ENCODE peak calls at places on chromosomes 4 and X, in six cellular contexts. D, X, U, M, W and L are unnamed samples.
A peak's percentile ranks its signal among the peaks of the same experiment; 100 is the strongest.

GRCh38 chrX:80808854-80809493 is 703 bp downstream of the BRWD3 start:
- DNase-seq in D (peak; percentile 6), M (no peak), X (no peak), U (no peak), W (peak; percentile 27), L (peak; percentile 46)

GRCh38 chrX:155055494-155055893 is 15.4 kb downstream of the CMC4 start:
- DNase-seq in M (no peak), X (no peak), D (no peak), W (no peak), U (no peak), L (no peak)

GRCh38 chr4:52235775-52236174 is 184.7 kb downstream of the SPATA18 start:
- DNase-seq in W (no peak), U (no peak), X (no peak), M (no peak), D (no peak), L (no peak)

GRCh38 chr4:71050809-71051208 is 57.4 kb downstream of the DCK start:
- DNase-seq in X (no peak), W (no peak), D (no peak), U (no peak), M (no peak), L (no peak)

GRCh38 chrX:18668468-18668867 is 3.4 kb downstream of the RS1 start:
- DNase-seq in D (no peak), W (no peak), M (no peak), U (peak; percentile 19), X (no peak), L (no peak)

GRCh38 chrX:8981742-8982141 is 52.2 kb downstream of the FAM9B start:
- DNase-seq in U (no peak), W (no peak), X (no peak), D (no peak), M (no peak), L (no peak)

GRCh38 chr4:159292137-159292896 is 189.4 kb downstream of the RAPGEF2 start:
- DNase-seq in X (no peak), D (no peak), U (no peak), M (no peak), W (no peak), L (no peak)

GRCh38 chr4:145904413-145905177 is 34.0 kb downstream of the ZNF827 start:
- DNase-seq in W (no peak), M (no peak), U (no peak), D (no peak), X (no peak), L (no peak)

GRCh38 chrX:40471965-40472648 is 108.7 kb upstream of the ATP6AP2 start:
- DNase-seq in U (peak; percentile 33), W (peak; percentile 38), D (no peak), M (peak; percentile 35), X (peak; percentile 17), L (peak; percentile 50)

GRCh38 chr4:150569384-150569987 is 12.5 kb upstream of the MAB21L2 start:
- DNase-seq in M (no peak), W (no peak), U (no peak), D (peak; percentile 33), X (peak; percentile 54), L (no peak)

GRCh38 chr4:53130896-53131561 is 234.8 kb downstream of the SCFD2 start:
- DNase-seq in W (no peak), X (no peak), U (no peak), D (no peak), M (no peak), L (no peak)

GRCh38 chr4:41039312-41039711 is 175.0 kb downstream of the APBB2 start:
- DNase-seq in D (no peak), X (no peak), U (no peak), W (no peak), M (no peak), L (no peak)

GRCh38 chr4:173168396-173169177 is at the start of gene GALNT7:
- DNase-seq in W (peak; percentile 92), X (peak; percentile 92), M (no peak), U (no peak), D (peak; percentile 75), L (peak; percentile 83)

GRCh38 chr4:109434007-109434792 is 585 bp downstream of the SEC24B start:
- DNase-seq in W (peak; percentile 64), X (peak; percentile 59), M (peak; percentile 18), U (no peak), D (no peak), L (no peak)
- TF ChIP-seq CHD2 in W (no peak), X (no peak), M (no peak), U (no peak), D (no peak), L (no peak)

DNA sequence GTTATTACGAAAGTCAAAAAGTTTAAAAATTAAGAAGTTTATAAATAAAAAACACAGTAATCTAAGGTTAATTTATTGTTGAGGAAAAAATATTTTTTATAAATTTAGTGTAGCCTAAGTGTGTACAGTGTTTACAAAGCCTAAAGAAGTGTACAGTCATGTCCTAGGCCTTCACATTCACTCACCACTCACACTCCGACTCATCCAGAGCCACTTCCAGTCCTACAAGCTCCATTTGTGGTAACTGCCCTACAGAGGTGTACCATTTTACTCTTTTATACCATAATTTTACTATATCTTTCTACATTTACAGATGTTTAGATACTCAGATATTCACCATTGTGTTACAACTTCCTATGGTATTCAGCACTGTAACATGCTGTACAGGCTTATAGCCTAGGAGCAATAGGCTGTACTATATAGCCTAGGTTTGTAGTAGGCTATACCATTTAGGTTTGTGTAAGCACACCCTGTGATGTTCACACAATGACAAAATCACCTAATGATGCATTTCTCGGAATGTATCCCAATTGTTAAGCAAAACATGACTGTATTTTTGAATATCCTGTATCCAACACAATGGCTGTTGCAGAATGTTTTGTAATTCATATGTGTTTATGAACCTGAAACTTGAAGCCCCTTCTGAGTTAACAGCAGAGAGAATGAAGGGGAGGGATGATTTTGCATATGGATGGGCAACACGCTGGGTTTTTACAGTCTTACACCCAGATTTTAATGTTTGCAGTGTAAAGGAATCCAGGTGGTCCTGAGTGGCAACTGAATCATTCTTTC is 3.1 kb downstream of the PPBP start:
- DNase-seq in W (no peak), X (no peak), D (no peak), U (no peak), M (no peak), L (peak; percentile 78)
- TF ChIP-seq CHD2 in W (no peak), X (no peak), D (no peak), U (no peak), M (no peak), L (no peak)

GRCh38 chr4:122480655-122481487 is 24.3 kb upstream of the IL2 start:
- DNase-seq in D (no peak), W (no peak), U (no peak), M (no peak), X (no peak), L (no peak)

GRCh38 chr4:122483481-122483880 is 27.0 kb upstream of the IL2 start:
- DNase-seq in M (no peak), W (no peak), D (no peak), U (no peak), X (no peak), L (no peak)

GRCh38 chr4:122480023-122480422 is 23.5 kb upstream of the IL2 start:
- DNase-seq in U (no peak), W (no peak), D (no peak), X (peak; percentile 19), M (peak; percentile 8), L (no peak)

GRCh38 chr4:122476745-122477144 is 20.2 kb upstream of the IL2 start:
- DNase-seq in U (no peak), D (no peak), M (no peak), W (no peak), X (no peak), L (no peak)

GRCh38 chr4:122481766-122482405 is 25.4 kb upstream of the IL2 start:
- DNase-seq in U (no peak), M (no peak), W (no peak), X (no peak), D (no peak), L (no peak)
- TF ChIP-seq CHD2 in U (no peak), M (no peak), W (no peak), X (no peak), D (no peak), L (no peak)

GRCh38 chr4:155638195-155638960 is 28.3 kb upstream of the GUCY1A1 start:
- DNase-seq in U (no peak), W (no peak), X (no peak), D (no peak), M (no peak), L (no peak)

GRCh38 chr4:155643087-155643486 is 23.6 kb upstream of the GUCY1A1 start:
- DNase-seq in X (no peak), D (no peak), M (no peak), U (no peak), W (no peak), L (no peak)

GRCh38 chr4:155639674-155640529 is 26.7 kb upstream of the GUCY1A1 start:
- DNase-seq in W (no peak), X (no peak), D (no peak), U (peak; percentile 45), M (no peak), L (no peak)
- TF ChIP-seq CHD2 in W (no peak), X (no peak), D (no peak), U (peak; percentile 15), M (no peak), L (no peak)

DNA sequence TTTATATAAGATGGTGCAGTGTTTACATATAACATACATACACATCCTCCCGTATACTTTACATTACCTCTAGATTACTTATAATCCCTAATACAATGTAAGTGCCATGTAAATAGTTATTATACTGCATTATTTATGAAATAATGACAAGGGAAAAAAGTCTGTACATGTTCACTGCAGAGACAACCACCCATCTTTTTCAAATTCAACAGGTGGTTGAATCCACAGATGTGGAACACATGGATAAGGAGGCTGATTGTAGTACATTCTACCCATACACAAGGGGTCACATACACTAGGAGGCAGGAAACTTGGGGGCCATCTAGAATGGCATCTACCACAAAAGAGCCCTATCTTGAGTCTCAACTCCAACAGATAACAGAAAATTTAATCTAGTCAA is 3.4 kb upstream of the IDS start:
- DNase-seq in U (no peak), M (no peak), X (no peak), D (no peak), W (no peak), L (no peak)
- TF ChIP-seq CHD2 in U (no peak), M (no peak), X (no peak), D (no peak), W (no peak), L (no peak)

DNA sequence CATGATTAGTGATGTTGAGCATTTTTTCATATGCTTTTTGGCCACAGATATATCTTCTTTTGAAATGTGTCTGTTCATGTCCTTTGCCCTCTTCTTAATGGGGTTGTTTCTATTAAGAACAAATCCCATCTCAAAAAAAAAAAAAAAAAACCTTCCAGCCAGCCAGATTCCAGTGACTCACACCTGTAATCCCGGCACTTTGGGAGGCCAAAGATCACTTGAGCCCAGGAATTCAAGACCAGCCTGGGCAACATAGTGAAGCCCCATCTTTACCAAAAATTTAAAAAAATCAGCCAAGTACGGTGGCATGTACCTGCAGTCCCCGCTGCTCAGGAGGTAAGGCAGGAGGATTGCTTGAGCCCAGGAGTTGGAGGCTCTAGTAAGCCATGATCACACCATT is 5.1 kb downstream of the RAB33B start:
- DNase-seq in D (no peak), M (peak; percentile 48), W (no peak), X (no peak), U (no peak), L (no peak)
- TF ChIP-seq CHD2 in D (no peak), M (no peak), W (no peak), X (no peak), U (no peak), L (no peak)

GRCh38 chr4:166323250-166323649 is 450.2 kb downstream of the TLL1 start:
- DNase-seq in D (no peak), W (no peak), M (no peak), X (no peak), U (no peak), L (no peak)
- TF ChIP-seq CHD2 in D (no peak), W (no peak), M (no peak), X (no peak), U (no peak), L (no peak)